ENCODE peak calls at places on chromosomes 13 and 19, in four cellular contexts. F, Y, R and M are unnamed samples. For H3K4me1, the result is how much of the 10 kb centered on the place peaks cover.

GRCh38 chr13:23554000-23554399 is 16.2 kb upstream of the TNFRSF19 start:
- DNase-seq in F (no peak), Y (peak), R (no peak), M (no peak)

GRCh38 chr13:41995946-41996345 is 35.0 kb upstream of the VWA8 start:
- DNase-seq in Y (no peak), F (no peak), R (peak), M (no peak)

GRCh38 chr19:32682317-32682716 is 6.7 kb downstream of the RGS9BP start:
- DNase-seq in R (no peak), F (no peak), Y (no peak), M (no peak)

GRCh38 chr13:95258619-95259194 is 42.5 kb downstream of the ABCC4 start:
- DNase-seq in R (no peak), F (no peak), Y (no peak), M (no peak)

GRCh38 chr13:92843549-92843948 is 383.1 kb upstream of the GPC6 start:
- DNase-seq in R (peak), Y (no peak), F (no peak), M (no peak)

GRCh38 chr13:110109910-110110309 is 197.0 kb downstream of the COL4A1 start:
- DNase-seq in Y (no peak), R (peak), F (peak), M (peak)

GRCh38 chr13:113749507-113749906 is 9.5 kb upstream of the TMEM255B start:
- DNase-seq in F (no peak), Y (no peak), R (no peak), M (no peak)

GRCh38 chr19:34667349-34668076 is 9.4 kb downstream of the SCGB2B2 start:
- DNase-seq in F (no peak), Y (no peak), R (peak), M (no peak)

GRCh38 chr13:23956106-23956505 is 58.8 kb upstream of the C1QTNF9B start:
- DNase-seq in Y (peak), F (no peak), R (peak), M (no peak)

GRCh38 chr13:32726374-32727037 is 140.3 kb downstream of the PDS5B start:
- DNase-seq in F (no peak), Y (no peak), R (peak), M (no peak)

GRCh38 chr19:50268046-50268445 is 61.1 kb downstream of the KCNC3 start:
- DNase-seq in R (peak), F (no peak), Y (no peak), M (no peak)

GRCh38 chr19:7366701-7367420 is 18.1 kb downstream of the ARHGEF18 start:
- DNase-seq in R (peak), F (no peak), Y (peak), M (no peak)

GRCh38 chr19:19372656-19373416 is 32.6 kb upstream of the GATAD2A start:
- DNase-seq in Y (peak), R (peak), F (peak), M (no peak)

GRCh38 chr19:17020380-17020779 is 6.2 kb downstream of the CPAMD8 start:
- DNase-seq in F (no peak), Y (no peak), R (peak), M (no peak)

GRCh38 chr13:39876258-39876657 is 220.8 kb downstream of the COG6 start:
- DNase-seq in R (peak), F (no peak), Y (no peak), M (no peak)

GRCh38 chr19:38449518-38449917 is 16.0 kb downstream of the RYR1 start:
- DNase-seq in F (no peak), Y (no peak), R (no peak), M (no peak)

GRCh38 chr13:71274923-71275593 is 591.9 kb downstream of the DACH1 start:
- DNase-seq in R (no peak), Y (no peak), F (no peak), M (no peak)

GRCh38 chr19:4201798-4202197 is 19.3 kb downstream of the ANKRD24 start:
- DNase-seq in Y (no peak), F (no peak), R (no peak), M (no peak)

GRCh38 chr19:6247007-6247288 is 32.8 kb downstream of the MLLT1 start:
- DNase-seq in F (no peak), Y (no peak), R (no peak), M (no peak)

GRCh38 chr13:21020581-21020980 is 40.8 kb downstream of the LATS2 start:
- DNase-seq in Y (no peak), R (no peak), F (peak), M (peak)
- H3K4me1 ChIP-seq in Y (under half), R (under half), F (half or more), M (half or more)

DNA sequence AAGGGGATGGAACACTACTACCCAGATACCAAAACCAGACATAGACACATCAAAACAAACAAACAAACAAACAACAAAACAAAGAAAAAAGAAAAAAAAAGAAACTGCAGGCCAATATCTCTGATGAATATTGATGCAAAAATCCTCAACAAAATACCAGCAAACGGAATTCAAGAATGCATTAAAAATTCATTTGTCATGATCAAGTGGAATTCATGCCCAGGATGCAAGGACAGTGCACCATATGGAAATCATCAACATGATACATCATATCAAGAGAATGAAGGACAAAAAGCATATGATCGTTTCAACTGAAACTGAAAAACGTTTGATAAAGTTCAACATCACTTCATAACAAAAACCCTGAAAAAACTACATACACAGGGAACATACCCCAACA is 48.9 kb upstream of the CEACAM21 start:
- DNase-seq in R (no peak), F (no peak), Y (no peak), M (no peak)
- H3K4me3 ChIP-seq in R (no peak), F (no peak), Y (no peak), M (no peak)

DNA sequence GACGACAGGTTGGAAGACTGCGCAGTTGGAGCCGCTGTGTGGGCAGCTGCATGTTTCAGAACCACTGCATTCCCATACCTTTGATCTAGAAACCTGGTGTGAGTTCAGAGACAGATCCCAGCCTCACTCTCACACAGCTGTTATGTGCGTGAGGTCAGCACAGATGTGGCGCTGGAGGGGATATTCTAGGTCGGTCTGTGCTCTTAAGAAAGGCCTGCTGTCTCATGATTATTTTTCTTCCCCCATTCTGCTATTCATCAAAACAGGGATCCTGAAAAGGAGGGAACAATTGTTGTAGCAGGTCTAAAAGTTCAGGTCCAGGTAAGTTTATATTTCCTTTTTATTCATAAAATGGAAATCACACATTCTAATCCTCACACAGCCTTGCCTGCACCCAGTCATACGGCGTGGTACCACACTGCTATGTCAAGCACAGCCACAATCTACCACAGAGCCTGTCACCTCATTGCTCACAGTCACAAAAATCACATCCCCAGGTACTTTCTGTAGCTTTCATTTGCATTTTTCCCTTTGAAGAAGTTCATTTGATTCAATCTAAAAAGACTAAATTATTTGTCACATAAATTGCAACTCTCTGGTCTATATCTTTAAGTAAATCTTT is 846 bp downstream of the ZNF546 start:
- DNase-seq in F (no peak), Y (no peak), R (peak), M (no peak)
- H3K27ac ChIP-seq in F (peak), Y (no peak), R (peak), M (peak)

GRCh38 chr19:55383279-55383788 is 758 bp downstream of the TMEM238 start:
- DNase-seq in Y (no peak), R (no peak), F (no peak), M (no peak)

GRCh38 chr19:55383789-55384575 is at the start of gene TMEM238:
- DNase-seq in F (peak), Y (no peak), R (peak), M (no peak)

GRCh38 chr19:55385749-55386514 is at the start of gene RPL28:
- DNase-seq in Y (peak), F (peak), R (peak), M (peak)

GRCh38 chr19:55385236-55385748 is 440 bp upstream of the RPL28 start:
- DNase-seq in R (peak), F (peak), Y (peak), M (peak)

DNA sequence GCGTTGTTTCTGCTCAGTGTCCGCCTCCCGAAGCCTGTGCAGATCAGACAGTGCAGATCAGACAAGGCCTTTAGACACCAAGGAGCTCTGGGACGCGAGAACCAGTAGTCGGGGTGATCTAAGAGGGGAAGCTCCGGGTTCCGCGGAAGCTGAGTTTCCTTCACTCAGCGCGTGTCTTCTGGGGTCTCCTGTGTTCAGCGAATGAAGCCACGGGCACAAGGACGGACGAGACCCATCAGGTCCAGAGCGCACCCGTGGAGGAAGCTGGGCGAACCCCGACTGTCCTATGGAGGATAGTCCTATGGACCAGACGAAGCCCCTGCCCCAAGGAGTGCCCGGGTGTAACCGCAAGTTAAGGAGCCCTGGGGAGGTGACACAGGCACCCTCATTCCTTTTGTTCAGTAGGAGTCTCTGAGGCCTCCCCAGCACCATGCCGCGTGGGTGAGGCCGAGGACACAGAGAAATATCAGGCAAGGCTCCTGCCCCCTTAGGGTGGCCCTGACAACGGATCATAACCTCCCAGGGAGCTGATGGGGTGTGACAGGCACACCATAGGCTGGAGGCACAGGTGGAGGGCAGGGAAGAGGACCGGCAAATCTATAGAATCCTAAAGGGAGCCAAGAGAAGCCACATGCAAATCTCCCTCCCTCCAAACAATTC is 614 bp upstream of the TMEM238 start:
- DNase-seq in Y (no peak), F (no peak), R (no peak), M (no peak)
- H3K4me1 ChIP-seq in Y (half or more), F (under half), R (under half), M (half or more)

DNA sequence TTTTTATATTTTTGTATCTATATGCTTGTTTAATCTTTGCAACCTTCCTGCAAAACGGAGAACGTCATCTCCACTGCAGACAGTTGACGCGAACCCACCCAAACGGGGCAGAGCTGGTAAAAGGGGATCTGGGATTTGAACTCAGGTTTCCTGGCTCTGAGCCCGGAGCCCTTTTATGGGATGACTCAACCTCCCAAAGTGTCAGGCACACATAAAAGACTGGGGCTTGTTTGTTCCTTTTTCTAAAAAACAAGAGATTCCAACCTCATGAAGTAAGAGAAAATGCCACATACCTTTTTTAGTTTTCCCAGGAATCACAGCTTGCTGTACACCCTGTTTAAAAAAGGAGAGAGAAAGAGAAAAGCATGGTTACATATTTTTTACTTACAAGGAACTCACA is 78.9 kb downstream of the GADD45B start:
- DNase-seq in F (no peak), Y (peak), R (no peak), M (peak)
- H3K4me3 ChIP-seq in F (no peak), Y (peak), R (no peak), M (peak)

GRCh38 chr19:18203408-18203862 is 407 bp downstream of the RAB3A start:
- DNase-seq in Y (no peak), F (peak), R (peak), M (no peak)
- H3K27ac ChIP-seq in Y (peak), F (peak), R (no peak), M (peak)